ENCODE peak calls at places on chromosomes 4 and X, in four cellular contexts. B is tibial artery, K is psoas muscle, G is OCI-LY7. C is an unnamed sample.

GRCh38 chr4:165359501-165359900 is 19.3 kb upstream of the CPE start:
- DNase-seq in B (no peak), K (no peak), G (no peak), C (no peak)

GRCh38 chr4:161505141-161505540 is 658.7 kb downstream of the FSTL5 start:
- DNase-seq in B (no peak), K (no peak), G (no peak), C (no peak)

GRCh38 chr4:168124008-168124641 is 31.8 kb downstream of the ANXA10 start:
- DNase-seq in B (no peak), K (no peak), G (no peak), C (no peak)

GRCh38 chrX:72031118-72031517 is 100.6 kb downstream of the RTL5 start:
- DNase-seq in B (no peak), K (no peak), G (no peak), C (no peak)

GRCh38 chr4:127291316-127291715 is 341.4 kb upstream of the INTU start:
- DNase-seq in B (no peak), K (no peak), G (no peak), C (no peak)

GRCh38 chr4:169314906-169315305 is 44.1 kb upstream of the SH3RF1 start:
- DNase-seq in B (peak; percentile 30), K (peak; percentile 51), G (no peak), C (peak; percentile 61)

GRCh38 chrX:55008571-55009358 is 8.6 kb downstream of the APEX2 start:
- DNase-seq in B (no peak), K (peak; percentile 39), G (no peak), C (no peak)

GRCh38 chr4:7828926-7829325 is 110.7 kb downstream of the AFAP1 start:
- DNase-seq in B (peak; percentile 13), K (no peak), G (no peak), C (no peak)

GRCh38 chrX:48083212-48083611 is 11.8 kb upstream of the ZNF630 start:
- DNase-seq in B (peak; percentile 23), K (no peak), G (peak; percentile 56), C (no peak)

GRCh38 chrX:149044471-149044870 is 460.6 kb downstream of the IDS start:
- DNase-seq in B (no peak), K (no peak), G (no peak), C (no peak)

GRCh38 chrX:46770006-46770816 is 11.3 kb upstream of the SLC9A7 start:
- DNase-seq in B (no peak), K (no peak), G (no peak), C (no peak)

GRCh38 chr4:23932935-23933334 is 43.1 kb upstream of the PPARGC1A start:
- DNase-seq in B (no peak), K (no peak), G (no peak), C (no peak)

GRCh38 chrX:128051526-128051925 is 677 bp downstream of the ACTRT1 start:
- DNase-seq in B (no peak), K (no peak), G (no peak), C (no peak)

DNA sequence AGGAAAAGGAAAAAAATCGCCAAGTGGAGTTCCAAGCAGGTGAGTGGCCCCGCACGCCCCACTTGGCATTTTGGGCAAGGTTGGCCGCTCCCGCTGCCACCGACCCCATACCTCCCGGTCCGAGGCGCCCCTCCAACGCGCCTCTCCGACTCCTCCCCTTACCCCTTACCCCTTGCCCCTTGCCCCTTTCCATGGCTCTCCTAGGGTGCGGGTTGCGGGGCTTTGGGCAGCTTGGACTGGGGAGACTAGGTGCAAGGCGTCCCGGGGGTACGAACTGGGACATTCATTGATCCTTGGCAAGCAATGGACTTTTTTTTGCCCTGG is 698 bp downstream of the SLC16A2 start:
- DNase-seq in B (no peak), K (peak; percentile 13), G (no peak), C (no peak)
- H3K4me3 ChIP-seq in B (peak overlapping the region; percentile 58), K (peak overlapping the region; percentile 73), G (no peak overlapping the region), C (peak overlapping the region; percentile 57)

GRCh38 chr4:142703694-142704309 is 142.3 kb downstream of the INPP4B start:
- DNase-seq in B (no peak), K (no peak), G (no peak), C (no peak)

GRCh38 chr4:142708231-142708630 is 137.9 kb downstream of the INPP4B start:
- DNase-seq in B (no peak), K (no peak), G (no peak), C (no peak)

GRCh38 chr4:142707397-142707796 is 138.7 kb downstream of the INPP4B start:
- DNase-seq in B (no peak), K (no peak), G (no peak), C (no peak)

GRCh38 chr4:142706381-142706780 is 139.7 kb downstream of the INPP4B start:
- DNase-seq in B (no peak), K (no peak), G (no peak), C (no peak)

DNA sequence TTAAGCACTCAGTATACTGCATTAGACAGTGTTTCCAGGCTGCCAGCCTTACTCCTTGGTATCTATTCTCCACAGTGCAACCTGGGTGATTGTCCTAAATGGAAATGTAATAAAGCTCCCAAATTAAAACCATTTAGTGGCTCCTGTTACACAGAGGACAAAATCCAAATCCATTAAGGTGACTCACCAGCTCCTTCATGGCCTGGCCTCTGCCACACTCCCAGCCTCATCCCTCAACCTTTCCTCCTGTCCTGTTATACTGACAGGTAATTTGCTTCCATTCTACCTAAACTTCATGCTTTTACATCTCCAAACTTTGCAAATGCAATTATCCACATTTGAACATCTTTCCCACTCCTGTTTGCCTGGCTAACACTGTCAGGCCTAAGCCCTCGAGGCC is 140.3 kb downstream of the INPP4B start:
- DNase-seq in B (no peak), K (no peak), G (no peak), C (no peak)
- H3K4me1 ChIP-seq in B (no peaks in the 10 kb centered on the region), K (no peaks in the 10 kb centered on the region), G (no peaks in the 10 kb centered on the region), C (no peaks in the 10 kb centered on the region)

DNA sequence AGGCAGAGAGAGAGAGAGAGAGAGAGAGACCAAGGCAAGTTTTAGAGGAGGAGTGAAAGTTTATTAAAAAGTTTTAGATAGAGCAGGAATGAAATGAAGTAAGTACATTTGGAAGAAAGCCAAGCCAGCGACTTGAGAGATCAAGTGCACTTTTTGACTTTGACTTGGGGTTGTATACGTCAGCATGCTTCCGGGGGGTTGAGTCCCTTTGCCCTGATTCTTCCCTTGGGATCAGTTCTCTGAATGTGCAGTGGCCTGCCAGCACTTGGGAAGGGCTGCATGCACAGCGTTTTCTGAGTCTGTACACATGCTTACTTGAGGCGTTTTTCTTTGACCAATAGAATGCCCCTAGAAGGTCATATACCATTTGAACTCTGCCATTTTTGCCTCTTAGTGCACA is 400.5 kb downstream of the PDGFC start:
- DNase-seq in B (no peak), K (no peak), G (no peak), C (no peak)
- H3K9me3 ChIP-seq in B (no peaks in the 10 kb centered on the region), K (no peaks in the 10 kb centered on the region), G (no peaks in the 10 kb centered on the region), C (no peaks in the 10 kb centered on the region)

DNA sequence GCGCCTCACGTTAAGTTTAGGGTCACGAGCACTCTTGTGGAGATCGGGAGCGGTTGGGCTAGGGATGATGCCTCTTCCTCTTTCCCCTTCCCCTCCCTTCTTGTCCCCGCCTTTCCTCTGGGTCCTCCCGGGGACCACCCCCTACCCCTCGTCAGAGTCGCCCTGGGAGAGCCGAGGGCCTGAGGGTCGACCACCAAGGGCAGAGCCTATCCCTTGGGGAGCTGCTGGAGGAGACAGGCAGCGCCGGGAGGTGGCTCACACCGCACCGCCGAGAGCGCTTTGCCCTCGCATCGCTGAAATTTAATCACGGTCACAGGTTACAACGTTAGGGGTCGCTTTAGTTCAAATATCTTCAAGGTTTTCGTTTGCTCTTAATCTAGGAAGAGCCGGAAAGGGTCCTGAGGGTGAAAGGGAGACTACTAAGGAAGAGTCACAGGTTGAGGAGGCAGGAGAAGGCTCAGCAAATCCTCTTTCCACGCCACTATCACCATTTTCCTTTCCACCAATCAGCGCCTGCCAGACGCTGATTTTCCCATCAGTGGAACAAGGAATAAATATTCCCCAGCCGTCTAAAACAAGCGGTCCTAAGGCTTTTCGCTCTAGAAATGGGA is 529 bp upstream of the SNCA start:
- DNase-seq in B (no peak), K (no peak), G (no peak), C (no peak)
- H3K4me3 ChIP-seq in B (peak overlapping the region; percentile 46), K (peak overlapping the region; percentile 63), G (no peak overlapping the region), C (peak overlapping the region; percentile 69)

GRCh38 chr4:87010192-87010591 is 75.4 kb downstream of the AFF1 start:
- DNase-seq in B (no peak), K (no peak), G (no peak), C (no peak)
- H3K4me1 ChIP-seq in B (peaks cover 55% of the 10 kb centered on the region), K (peaks cover 72% of the 10 kb centered on the region), G (peaks cover 70% of the 10 kb centered on the region), C (peaks cover 81% of the 10 kb centered on the region)

DNA sequence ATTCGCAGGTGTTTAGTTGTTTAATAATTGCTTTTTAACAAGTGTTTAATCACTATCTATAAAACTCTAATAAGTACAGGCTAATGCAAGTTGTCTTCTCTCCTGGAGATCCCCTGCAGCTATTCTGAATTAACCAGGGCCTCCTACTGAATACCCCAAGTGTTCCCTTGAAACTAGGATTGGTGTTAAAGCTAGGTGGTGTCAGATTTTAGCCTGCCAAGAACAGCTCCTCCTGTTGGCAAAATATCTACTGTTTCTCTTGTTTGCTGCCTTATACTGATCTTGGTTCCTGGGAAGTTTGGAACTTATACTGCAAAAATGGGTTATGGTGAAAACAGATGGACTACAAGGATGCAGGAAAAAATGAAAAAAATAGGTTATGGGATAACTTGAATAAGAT is 26.1 kb upstream of the TMEM154 start:
- DNase-seq in B (no peak), K (no peak), G (no peak), C (no peak)
- H3K9me3 ChIP-seq in B (no peaks in the 10 kb centered on the region), K (no peaks in the 10 kb centered on the region), G (no peaks in the 10 kb centered on the region), C (no peaks in the 10 kb centered on the region)

DNA sequence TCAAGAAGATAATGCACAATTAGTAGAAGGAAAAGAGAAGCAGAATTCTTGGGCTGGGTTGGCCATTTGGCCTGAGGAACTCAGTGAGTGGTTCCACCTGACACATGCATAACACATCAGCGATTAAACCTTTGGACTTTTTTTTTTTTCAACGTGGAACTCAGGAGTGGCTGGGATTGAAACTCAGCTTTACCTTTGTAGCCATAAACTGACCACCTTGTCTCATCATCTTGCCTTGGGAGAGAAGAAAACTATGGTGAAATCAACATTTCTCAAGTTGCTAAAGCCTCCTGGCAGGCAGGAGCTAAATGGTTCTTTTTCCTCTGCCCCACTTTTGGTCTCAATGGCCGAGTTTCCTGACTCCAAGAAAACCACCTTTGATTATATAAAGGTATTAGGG is 16.3 kb downstream of the PTTG2 start:
- DNase-seq in B (no peak), K (no peak), G (no peak), C (no peak)
- H3K4me3 ChIP-seq in B (peak overlapping the region; percentile 95), K (peak overlapping the region; percentile 91), G (peak overlapping the region; percentile 66), C (peak overlapping the region; percentile 89)

DNA sequence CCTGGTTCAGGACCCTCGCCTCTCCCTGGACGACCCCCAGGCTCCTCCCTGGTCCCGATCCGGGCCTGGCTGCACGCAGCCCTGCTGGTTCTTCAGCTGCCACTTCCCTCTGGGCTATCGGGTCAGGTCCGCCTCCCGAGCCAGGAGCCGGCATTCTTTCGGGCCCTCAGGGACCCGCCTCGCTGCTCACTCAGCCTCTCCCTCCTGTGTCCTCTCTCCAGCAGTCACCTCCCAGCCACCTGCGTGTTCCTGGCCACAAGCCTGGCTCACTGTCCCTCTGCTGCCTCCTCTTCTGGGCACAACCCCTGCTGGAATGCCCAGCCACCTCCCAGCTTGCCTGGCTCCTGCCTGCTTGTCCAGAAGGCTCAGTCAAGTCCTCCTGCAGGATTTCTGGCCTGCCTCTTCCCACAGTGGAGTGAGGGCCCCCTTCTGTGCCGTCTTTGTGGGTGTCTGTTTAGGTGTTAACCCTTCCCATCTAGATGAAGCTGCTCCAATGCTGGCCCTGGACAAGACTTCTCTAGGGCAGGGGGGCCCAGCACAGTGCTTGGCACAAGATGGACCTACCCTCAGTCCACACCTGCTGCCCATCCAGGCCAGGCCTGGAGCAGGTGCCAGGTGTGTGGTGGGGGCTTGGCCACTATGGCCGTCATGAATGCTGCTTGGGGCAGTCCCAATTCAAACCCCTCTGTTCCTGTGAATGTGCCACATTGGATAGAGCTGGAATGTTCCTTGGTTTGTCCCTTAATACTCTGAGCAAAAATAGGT is 2.2 kb downstream of the WFS1 start:
- DNase-seq in B (no peak), K (no peak), G (no peak), C (peak; percentile 87)
- H3K4me1 ChIP-seq in B (peaks cover 55% of the 10 kb centered on the region), K (peaks cover 20% of the 10 kb centered on the region), G (peaks cover 84% of the 10 kb centered on the region), C (peaks cover 79% of the 10 kb centered on the region)

GRCh38 chrX:16469870-16470269 is 180.1 kb upstream of the S100G start:
- DNase-seq in B (no peak), K (no peak), G (no peak), C (no peak)
- H3K9me3 ChIP-seq in B (no peaks in the 10 kb centered on the region), K (no peaks in the 10 kb centered on the region), G (no peaks in the 10 kb centered on the region), C (no peaks in the 10 kb centered on the region)

C was measured in lower lobe of right lung.